ENCODE peak calls at places on chromosomes 12 and 14, in eight cellular contexts. R is stimulated activated CD4-positive, alpha-beta T cell treated with anti-CD3 and anti-CD28 coated beads, Interleukin-2, amount 100 ng/mL, for 24 hours; M is heart left ventricle; S is esophagus squamous epithelium; P is K562; H is stimulated activated CD8-positive, alpha-beta memory T cell treated with anti-CD3 and anti-CD28 coated beads, Interleukin-7, amount 100 ng/mL, for 1 hour; O is GM20000; B is GM06990. W is an unnamed sample.

GRCh38 chr12:56256326-56256960 is 1.7 kb downstream of the ANKRD52 start:
- DNase-seq in O (no peak), H (no peak), S (no peak), P (no peak), R (no peak), B (no peak), M (peak; percentile 35), W (no peak)

GRCh38 chr14:34593740-34594375 is 36.1 kb downstream of the SNX6 start:
- DNase-seq in B (no peak), O (no peak), H (no peak), R (no peak), S (no peak), M (no peak), P (no peak), W (no peak)

GRCh38 chr12:93318720-93319522 is 58.8 kb upstream of the NUDT4 start:
- DNase-seq in H (no peak), B (no peak), M (no peak), O (no peak), R (no peak), P (no peak), S (no peak), W (no peak)

GRCh38 chr12:99954724-99955123 is 30.0 kb downstream of the ANKS1B start:
- DNase-seq in P (no peak), R (no peak), M (no peak), S (no peak), H (no peak), O (no peak), B (no peak), W (no peak)

GRCh38 chr12:132710062-132710421 is 600 bp upstream of the PGAM5 start:
- DNase-seq in H (no peak), S (no peak), P (no peak), M (no peak), R (no peak), O (no peak), B (no peak), W (no peak)

GRCh38 chr12:72390146-72390545 is 118.0 kb downstream of the TRHDE start:
- DNase-seq in B (no peak), H (no peak), R (no peak), P (no peak), O (no peak), M (no peak), S (no peak), W (no peak)

GRCh38 chr14:69046468-69046867 is 67.4 kb upstream of the ACTN1 start:
- DNase-seq in S (no peak), P (no peak), H (no peak), R (no peak), O (no peak), M (peak; percentile 70), B (no peak), W (no peak)

GRCh38 chr14:56216631-56217379 is 98.6 kb downstream of the PELI2 start:
- DNase-seq in R (no peak), H (no peak), S (no peak), M (peak; percentile 68), O (no peak), P (peak; percentile 71), B (no peak), W (no peak)

GRCh38 chr12:77402726-77403125 is 337.4 kb upstream of the E2F7 start:
- DNase-seq in M (no peak), H (no peak), B (no peak), S (no peak), R (no peak), P (no peak), O (no peak), W (no peak)

GRCh38 chr12:122886851-122887816 is 8.8 kb downstream of the VPS37B start:
- DNase-seq in P (peak; percentile 87), O (no peak), H (no peak), S (no peak), M (no peak), R (peak; percentile 55), B (peak; percentile 73), W (no peak)

GRCh38 chr14:100302616-100303015 is 3.6 kb downstream of the SLC25A29 start:
- DNase-seq in R (no peak), P (no peak), H (no peak), B (no peak), O (no peak), M (no peak), S (no peak), W (no peak)

GRCh38 chr12:124543052-124543590 is 24.3 kb downstream of the NCOR2 start:
- DNase-seq in O (peak; percentile 68), S (no peak), R (no peak), P (no peak), B (no peak), H (no peak), M (no peak), W (no peak)

GRCh38 chr14:36430169-36430568 is 89.9 kb downstream of the NKX2-1 start:
- DNase-seq in P (no peak), H (no peak), O (no peak), R (no peak), B (no peak), M (no peak), S (no peak), W (no peak)

W was measured in HuH-7.